ENCODE peak calls at places on chromosomes 11 and 22, in seven cellular contexts. R, G, Z, Q, E, U and M are unnamed samples.

GRCh38 chr11:40302669-40303068 is 1156.8 kb downstream of the LRRC4C start:
- DNase-seq in R (no peak), G (no peak), Z (no peak), Q (peak; percentile 85), E (no peak), U (no peak), M (no peak)

GRCh38 chr11:13339196-13340153 is 61.9 kb downstream of the BMAL1 start:
- DNase-seq in R (no peak), G (no peak), Z (peak; percentile 33), Q (peak; percentile 99), E (no peak), U (peak; percentile 23), M (no peak)

GRCh38 chr11:113647856-113648255 is 58.3 kb downstream of the TMPRSS5 start:
- DNase-seq in R (no peak), G (no peak), Z (no peak), Q (no peak), E (no peak), U (no peak), M (no peak)

GRCh38 chr11:895331-896223 is 15.0 kb downstream of the CHID1 start:
- DNase-seq in R (no peak), G (no peak), Z (no peak), Q (no peak), E (no peak), U (no peak), M (no peak)

GRCh38 chr11:38543951-38544350 is 1945.9 kb upstream of the RAG2 start:
- DNase-seq in R (no peak), G (no peak), Z (no peak), Q (no peak), E (no peak), U (no peak), M (no peak)

GRCh38 chr11:44566952-44567875 is 1.8 kb downstream of the CD82 start:
- DNase-seq in R (no peak), G (no peak), Z (peak; percentile 77), Q (no peak), E (no peak), U (no peak), M (no peak)

GRCh38 chr11:131356201-131356600 is 14.2 kb upstream of the NTM start:
- DNase-seq in R (no peak), G (no peak), Z (no peak), Q (peak; percentile 28), E (no peak), U (no peak), M (no peak)

GRCh38 chr11:127474735-127475134 is 474.2 kb upstream of the KIRREL3 start:
- DNase-seq in R (no peak), G (no peak), Z (no peak), Q (no peak), E (no peak), U (no peak), M (no peak)

GRCh38 chr11:2517386-2518064 is 72.7 kb downstream of the KCNQ1 start:
- DNase-seq in R (no peak), G (no peak), Z (no peak), Q (no peak), E (peak; percentile 16), U (peak; percentile 1), M (no peak)

GRCh38 chr22:48709976-48710375 is 1117.7 kb downstream of the BRD1 start:
- DNase-seq in R (no peak), G (no peak), Z (no peak), Q (no peak), E (no peak), U (no peak), M (no peak)

GRCh38 chr11:57490456-57491248 is 24.9 kb downstream of the SLC43A1 start:
- DNase-seq in R (no peak), G (no peak), Z (no peak), Q (peak; percentile 48), E (no peak), U (no peak), M (no peak)

GRCh38 chr22:35451602-35452001 is 51.7 kb downstream of the MCM5 start:
- DNase-seq in R (no peak), G (no peak), Z (no peak), Q (no peak), E (no peak), U (no peak), M (no peak)

GRCh38 chr11:9250139-9250582 is 15.0 kb downstream of the DENND5A start:
- DNase-seq in R (no peak), G (no peak), Z (peak; percentile 75), Q (no peak), E (no peak), U (no peak), M (peak; percentile 79)

GRCh38 chr11:46272816-46273427 is 4.5 kb upstream of the CREB3L1 start:
- DNase-seq in R (peak; percentile 83), G (no peak), Z (peak; percentile 40), Q (peak; percentile 76), E (peak; percentile 79), U (peak; percentile 61), M (no peak)

GRCh38 chr22:36350751-36351594 is 36.8 kb downstream of the MYH9 start:
- DNase-seq in R (no peak), G (no peak), Z (no peak), Q (peak; percentile 82), E (peak; percentile 84), U (no peak), M (no peak)

GRCh38 chr11:128409476-128409875 is 177.9 kb downstream of the ETS1 start:
- DNase-seq in R (no peak), G (no peak), Z (no peak), Q (peak; percentile 74), E (no peak), U (no peak), M (no peak)

GRCh38 chr11:129489254-129489653 is 113.6 kb downstream of the BARX2 start:
- DNase-seq in R (no peak), G (no peak), Z (no peak), Q (no peak), E (no peak), U (no peak), M (no peak)

GRCh38 chr11:1387961-1388762 is 1.6 kb upstream of the BRSK2 start:
- DNase-seq in R (peak; percentile 25), G (no peak), Z (no peak), Q (no peak), E (no peak), U (peak; percentile 52), M (peak; percentile 14)

GRCh38 chr11:5345831-5346230 is 2.5 kb upstream of the OR51B5 start:
- DNase-seq in R (no peak), G (no peak), Z (no peak), Q (no peak), E (no peak), U (no peak), M (no peak)

GRCh38 chr11:8192016-8192895 is 23.4 kb upstream of the RIC3 start:
- DNase-seq in R (peak; percentile 69), G (peak; percentile 54), Z (peak; percentile 58), Q (peak; percentile 72), E (peak; percentile 66), U (peak; percentile 37), M (peak; percentile 47)

GRCh38 chr11:48879256-48879655 is 104.4 kb downstream of the TRIM51G start:
- DNase-seq in R (no peak), G (no peak), Z (no peak), Q (no peak), E (no peak), U (no peak), M (no peak)

GRCh38 chr22:33110562-33111163 is 52.5 kb upstream of the SYN3 start:
- DNase-seq in R (no peak), G (no peak), Z (no peak), Q (no peak), E (no peak), U (no peak), M (no peak)

GRCh38 chr11:44005956-44006355 is 41.8 kb upstream of the ACCSL start:
- DNase-seq in R (no peak), G (no peak), Z (no peak), Q (no peak), E (no peak), U (no peak), M (no peak)

DNA sequence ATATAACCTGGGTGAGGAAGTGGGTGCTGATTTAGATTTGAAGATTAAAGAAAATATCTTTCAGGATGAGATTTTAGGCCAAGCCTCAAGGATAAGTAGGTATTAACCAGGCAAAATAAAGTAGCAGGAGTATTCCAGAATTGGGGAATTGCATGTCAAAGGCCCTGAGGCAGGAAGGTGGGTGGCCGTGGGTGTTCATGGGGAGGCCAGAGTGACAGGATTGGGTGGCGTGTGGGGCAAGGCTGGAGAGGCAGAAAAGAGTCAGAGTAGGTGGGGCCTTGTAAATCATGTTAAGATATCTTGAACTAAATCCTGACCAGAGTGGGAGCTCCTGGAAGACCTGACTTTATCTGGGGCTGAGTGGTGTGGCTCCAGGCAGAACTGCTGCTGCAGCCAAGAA is 19.7 kb upstream of the WT1 start:
- DNase-seq in R (no peak), G (no peak), Z (no peak), Q (no peak), E (no peak), U (no peak), M (no peak)
- H3K27ac ChIP-seq in R (no peak overlapping the region), G (no peak overlapping the region), Z (no peak overlapping the region), Q (no peak overlapping the region), E (no peak overlapping the region), U (no peak overlapping the region), M (no peak overlapping the region)

DNA sequence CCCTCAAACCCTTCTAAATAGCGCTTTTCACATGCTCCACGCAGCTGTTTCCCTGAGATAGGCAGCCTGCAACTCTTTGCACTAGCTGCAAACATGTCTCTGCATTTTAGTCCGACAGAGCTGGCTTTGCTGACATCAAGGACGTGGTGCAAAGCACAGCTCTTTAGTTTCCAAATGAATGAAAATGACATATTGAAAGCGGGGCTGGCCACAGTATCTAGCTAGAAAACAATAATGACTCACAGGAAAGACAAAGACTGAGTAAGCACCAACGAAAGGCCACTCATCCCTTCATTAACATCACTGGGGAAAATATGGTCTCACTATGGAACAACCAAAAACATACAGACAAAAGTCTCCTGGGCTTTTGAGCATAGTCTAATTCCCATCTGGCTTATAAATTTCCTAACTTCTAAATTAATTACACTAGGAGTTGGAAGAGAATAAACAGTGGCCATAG is 15.3 kb upstream of the ZC3H12C start:
- DNase-seq in R (no peak), G (no peak), Z (no peak), Q (peak; percentile 56), E (no peak), U (no peak), M (no peak)
- H3K27ac ChIP-seq in R (no peak overlapping the region), G (no peak overlapping the region), Z (no peak overlapping the region), Q (no peak overlapping the region), E (no peak overlapping the region), U (no peak overlapping the region), M (no peak overlapping the region)

GRCh38 chr22:23780146-23780748 is 6.5 kb upstream of the SMARCB1 start:
- DNase-seq in R (no peak), G (no peak), Z (no peak), Q (no peak), E (no peak), U (no peak), M (no peak)
- H3K27ac ChIP-seq in R (no peak overlapping the region), G (no peak overlapping the region), Z (no peak overlapping the region), Q (no peak overlapping the region), E (no peak overlapping the region), U (no peak overlapping the region), M (no peak overlapping the region)

DNA sequence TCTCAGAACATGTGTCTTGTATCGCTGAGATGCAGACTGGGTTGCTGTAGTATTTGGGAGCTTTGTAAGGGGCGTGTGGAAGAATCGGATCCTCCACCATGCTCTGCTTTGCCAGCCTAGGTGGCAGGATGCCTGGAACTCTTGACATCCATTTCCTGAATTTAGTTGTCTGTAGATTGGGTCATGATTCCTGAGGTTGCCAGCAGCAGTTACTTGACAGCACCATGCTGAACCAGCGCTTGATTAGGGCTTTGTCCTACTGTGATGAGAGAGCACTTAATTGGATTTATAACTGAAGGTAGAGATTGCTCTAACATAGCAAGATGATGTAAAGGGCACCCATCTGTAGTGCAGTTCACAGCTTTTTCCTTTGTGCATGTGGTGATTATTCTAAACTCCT is 75.6 kb upstream of the HORMAD2 start:
- DNase-seq in R (peak; percentile 44), G (no peak), Z (no peak), Q (no peak), E (no peak), U (no peak), M (no peak)
- H3K27ac ChIP-seq in R (no peak overlapping the region), G (no peak overlapping the region), Z (no peak overlapping the region), Q (no peak overlapping the region), E (no peak overlapping the region), U (no peak overlapping the region), M (no peak overlapping the region)

GRCh38 chr11:126061707-126062678 is 673 bp downstream of the CDON start:
- DNase-seq in R (peak; percentile 46), G (peak; percentile 13), Z (no peak), Q (peak; percentile 32), E (no peak), U (peak; percentile 26), M (peak; percentile 32)
- H3K27ac ChIP-seq in R (peak overlapping the region; percentile 77), G (no peak overlapping the region), Z (no peak overlapping the region), Q (no peak overlapping the region), E (peak overlapping the region; percentile 66), U (peak overlapping the region; percentile 20), M (no peak overlapping the region)